ENCODE peak calls at places on chromosomes 11 and 22, in four cellular contexts. G, R, D and X are unnamed samples.

GRCh38 chr11:84289381-84289906 is 1003.3 kb upstream of the CCDC90B start:
- DNase-seq in G (no peak), R (no peak), D (no peak), X (no peak)

GRCh38 chr22:31346255-31346732 is at the start of gene PATZ1:
- DNase-seq in G (no peak), R (no peak), D (peak; percentile 70), X (peak; percentile 79)

GRCh38 chr11:95705485-95706124 is 84.0 kb downstream of the FAM76B start:
- DNase-seq in G (peak; percentile 85), R (peak; percentile 83), D (peak; percentile 50), X (peak; percentile 83)

GRCh38 chr11:60208146-60208895 is 25.4 kb upstream of the MS4A6A start:
- DNase-seq in G (no peak), R (no peak), D (no peak), X (no peak)

GRCh38 chr11:16800382-16800781 is 61.9 kb downstream of the C11orf58 start:
- DNase-seq in G (no peak), R (no peak), D (no peak), X (no peak)

GRCh38 chr11:9941991-9942390 is 278.1 kb downstream of the SWAP70 start:
- DNase-seq in G (no peak), R (no peak), D (no peak), X (no peak)

GRCh38 chr11:115488945-115489344 is 15.3 kb downstream of the CADM1 start:
- DNase-seq in G (no peak), R (no peak), D (no peak), X (no peak)

GRCh38 chr11:22634897-22635629 is 9.4 kb upstream of the FANCF start:
- DNase-seq in G (no peak), R (no peak), D (peak; percentile 22), X (peak; percentile 55)

GRCh38 chr11:66868082-66868725 is 11.3 kb downstream of the LRFN4 start:
- DNase-seq in G (no peak), R (no peak), D (no peak), X (no peak)

GRCh38 chr11:64759722-64760719 is at the start of gene PYGM:
- DNase-seq in G (peak; percentile 76), R (peak; percentile 56), D (no peak), X (peak; percentile 48)

GRCh38 chr11:76598426-76598839 is 72.1 kb downstream of the LRRC32 start:
- DNase-seq in G (no peak), R (peak; percentile 64), D (peak; percentile 15), X (no peak)

GRCh38 chr11:11789735-11790369 is 51.9 kb upstream of the USP47 start:
- DNase-seq in G (no peak), R (no peak), D (no peak), X (no peak)

GRCh38 chr11:88175004-88175706 is at the start of gene RAB38:
- DNase-seq in G (peak; percentile 89), R (peak; percentile 85), D (peak; percentile 72), X (peak; percentile 66)

GRCh38 chr11:35139883-35140282 is 912 bp downstream of the CD44 start:
- DNase-seq in G (no peak), R (no peak), D (no peak), X (no peak)

GRCh38 chr11:17407575-17407974 is 19.1 kb upstream of the KCNJ11 start:
- DNase-seq in G (no peak), R (peak; percentile 17), D (no peak), X (no peak)

GRCh38 chr11:76629853-76630599 is 40.5 kb downstream of the LRRC32 start:
- DNase-seq in G (peak; percentile 88), R (peak; percentile 53), D (no peak), X (peak; percentile 71)

GRCh38 chr11:33542921-33543320 is 157.7 kb downstream of the C11orf91 start:
- DNase-seq in G (no peak), R (peak; percentile 75), D (peak; percentile 58), X (no peak)

GRCh38 chr11:113587318-113587739 is 112.1 kb upstream of the DRD2 start:
- DNase-seq in G (no peak), R (no peak), D (no peak), X (no peak)

GRCh38 chr11:71927813-71928738 is at the start of gene XNDC1N:
- DNase-seq in G (no peak), R (peak; percentile 62), D (no peak), X (peak; percentile 68)

GRCh38 chr11:657691-658126 is 20.6 kb downstream of the DRD4 start:
- DNase-seq in G (no peak), R (no peak), D (no peak), X (peak; percentile 70)

GRCh38 chr11:126490261-126490660 is 134.8 kb downstream of the ST3GAL4 start:
- DNase-seq in G (no peak), R (no peak), D (no peak), X (no peak)

GRCh38 chr11:61021661-61022212 is 50.3 kb downstream of the CD6 start:
- DNase-seq in G (no peak), R (peak; percentile 79), D (peak; percentile 88), X (peak; percentile 40)

GRCh38 chr11:5232150-5232549 is 2.1 kb downstream of the HBD start:
- DNase-seq in G (no peak), R (no peak), D (no peak), X (no peak)

GRCh38 chr11:125147280-125147679 is 17.3 kb upstream of the PKNOX2 start:
- DNase-seq in G (no peak), R (no peak), D (no peak), X (no peak)
- H3K9me3 ChIP-seq in G (no peaks in the 10 kb centered on the region), R (no peaks in the 10 kb centered on the region), D (no peaks in the 10 kb centered on the region), X (no peaks in the 10 kb centered on the region)

GRCh38 chr11:19816817-19817216 is 104.2 kb downstream of the NAV2 start:
- DNase-seq in G (no peak), R (no peak), D (no peak), X (no peak)
- H3K4me1 ChIP-seq in G (peaks cover 23% of the 10 kb centered on the region), R (peaks cover 32% of the 10 kb centered on the region), D (peaks cover 5% of the 10 kb centered on the region), X (no peaks in the 10 kb centered on the region)

GRCh38 chr11:62880231-62880802 is 379 bp upstream of the SLC3A2 start:
- DNase-seq in G (peak; percentile 83), R (no peak), D (peak; percentile 49), X (no peak)

GRCh38 chr11:62879554-62879953 is 1.1 kb upstream of the SLC3A2 start:
- DNase-seq in G (no peak), R (no peak), D (no peak), X (no peak)

GRCh38 chr11:62881579-62882427 is 1.1 kb downstream of the SLC3A2 start:
- DNase-seq in G (peak; percentile 97), R (peak; percentile 90), D (peak; percentile 96), X (peak; percentile 90)

GRCh38 chr11:62882428-62882742 is 1.7 kb downstream of the SLC3A2 start:
- DNase-seq in G (no peak), R (no peak), D (no peak), X (no peak)

DNA sequence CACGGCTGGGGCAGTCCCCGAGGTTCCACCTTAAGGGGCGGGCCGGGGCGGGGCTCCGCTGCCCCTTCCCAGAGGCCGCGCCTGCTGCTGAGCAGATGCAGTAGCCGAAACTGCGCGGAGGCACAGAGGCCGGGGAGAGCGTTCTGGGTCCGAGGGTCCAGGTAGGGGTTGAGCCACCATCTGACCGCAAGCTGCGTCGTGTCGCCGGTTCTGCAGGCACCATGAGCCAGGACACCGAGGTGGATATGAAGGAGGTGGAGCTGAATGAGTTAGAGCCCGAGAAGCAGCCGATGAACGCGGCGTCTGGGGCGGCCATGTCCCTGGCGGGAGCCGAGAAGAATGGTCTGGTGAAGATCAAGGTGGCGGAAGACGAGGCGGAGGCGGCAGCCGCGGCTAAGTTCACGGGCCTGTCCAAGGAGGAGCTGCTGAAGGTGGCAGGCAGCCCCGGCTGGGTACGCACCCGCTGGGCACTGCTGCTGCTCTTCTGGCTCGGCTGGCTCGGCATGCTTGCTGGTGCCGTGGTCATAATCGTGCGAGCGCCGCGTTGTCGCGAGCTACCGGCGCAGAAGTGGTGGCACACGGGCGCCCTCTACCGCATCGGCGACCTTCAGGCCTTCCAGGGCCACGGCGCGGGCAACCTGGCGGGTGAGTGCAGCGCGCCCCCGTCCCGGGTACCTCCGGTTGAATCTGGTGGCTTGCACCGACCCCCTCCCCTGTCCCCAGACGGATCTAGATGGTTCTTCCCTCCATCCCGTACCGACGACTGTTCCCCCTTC is at the start of gene SLC3A2:
- DNase-seq in G (peak; percentile 97), R (peak; percentile 93), D (peak; percentile 90), X (peak; percentile 93)
- H3K36me3 ChIP-seq in G (no peaks in the 10 kb centered on the region), R (peaks cover 36% of the 10 kb centered on the region), D (peaks cover 45% of the 10 kb centered on the region), X (no peaks in the 10 kb centered on the region)

DNA sequence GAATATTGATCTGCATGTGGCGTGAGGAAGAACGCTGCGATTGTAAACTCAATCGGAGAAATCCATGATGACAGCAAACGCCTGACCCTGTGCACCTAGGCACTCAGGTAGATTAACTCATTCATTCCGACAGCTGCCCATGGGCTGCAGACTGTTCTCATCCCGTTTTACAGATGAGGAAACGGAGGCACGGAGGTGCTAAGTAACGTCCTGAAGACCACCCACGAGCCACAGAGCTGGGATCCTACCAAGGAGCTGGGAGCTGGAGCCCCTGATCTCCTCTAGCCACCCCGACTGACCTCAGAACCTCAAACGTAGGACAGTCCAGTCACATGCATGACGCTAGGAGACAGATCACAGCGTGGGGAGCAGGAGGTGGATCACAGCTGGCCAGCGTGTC is 1092.7 kb downstream of the BRD1 start:
- DNase-seq in G (peak; percentile 39), R (peak; percentile 3), D (no peak), X (no peak)
- H3K9me3 ChIP-seq in G (no peaks in the 10 kb centered on the region), R (no peaks in the 10 kb centered on the region), D (no peaks in the 10 kb centered on the region), X (no peaks in the 10 kb centered on the region)

DNA sequence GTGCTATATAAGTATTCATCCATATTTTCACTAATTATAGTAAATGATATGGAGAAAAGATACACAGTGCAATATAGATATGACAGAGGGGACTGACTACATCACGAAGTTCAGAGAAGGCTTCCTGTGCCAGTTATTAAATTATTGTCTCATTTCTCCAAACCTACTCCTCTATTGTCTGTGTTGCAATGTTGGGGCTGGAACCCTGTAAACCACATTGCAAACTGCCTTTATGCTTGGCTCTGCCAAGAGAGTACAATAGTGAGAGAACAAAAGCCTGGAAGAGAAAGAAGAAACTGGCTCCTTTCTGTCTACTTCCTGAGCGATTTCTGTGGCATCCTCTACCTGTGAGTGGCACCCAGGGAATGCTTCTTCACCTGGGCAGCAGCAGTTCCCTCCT is 46.4 kb downstream of the ME3 start:
- DNase-seq in G (no peak), R (no peak), D (no peak), X (no peak)
- H3K4me1 ChIP-seq in G (no peaks in the 10 kb centered on the region), R (peaks cover 26% of the 10 kb centered on the region), D (no peaks in the 10 kb centered on the region), X (no peaks in the 10 kb centered on the region)

GRCh38 chr22:37503183-37503683 is 16.0 kb downstream of the CARD10 start:
- DNase-seq in G (no peak), R (no peak), D (no peak), X (no peak)
- H3K36me3 ChIP-seq in G (no peaks in the 10 kb centered on the region), R (peaks cover 14% of the 10 kb centered on the region), D (peaks cover 23% of the 10 kb centered on the region), X (no peaks in the 10 kb centered on the region)

GRCh38 chr22:48741540-48741939 is 1086.1 kb downstream of the BRD1 start:
- DNase-seq in G (no peak), R (no peak), D (no peak), X (peak; percentile 13)
- H3K9me3 ChIP-seq in G (no peaks in the 10 kb centered on the region), R (no peaks in the 10 kb centered on the region), D (no peaks in the 10 kb centered on the region), X (no peaks in the 10 kb centered on the region)